ENCODE peak calls at places on chromosomes 7 and 10, in nine cellular contexts. A, O, D, E, K, Y, H, Q and L are unnamed samples. For H3K9me3 and H3K4me1, the result is how much of the 10 kb centered on the place peaks cover.

GRCh38 chr7:5360971-5361370 is 62.7 kb downstream of the TNRC18 start:
- DNase-seq in A (no peak), O (no peak), D (no peak), E (no peak), K (no peak), Y (no peak), H (no peak), Q (no peak), L (no peak)

GRCh38 chr7:70456729-70457128 is 675.2 kb upstream of the GALNT17 start:
- DNase-seq in A (no peak), O (no peak), D (no peak), E (no peak), K (no peak), Y (no peak), H (no peak), Q (no peak), L (no peak)

GRCh38 chr7:151086802-151087246 is 549 bp downstream of the AGAP3 start:
- DNase-seq in A (no peak), O (no peak), D (peak), E (no peak), K (no peak), Y (no peak), H (no peak), Q (no peak), L (no peak)

GRCh38 chr7:83339927-83340326 is 177.2 kb upstream of the PCLO start:
- DNase-seq in A (no peak), O (no peak), D (no peak), E (no peak), K (no peak), Y (no peak), H (no peak), Q (no peak), L (no peak)

GRCh38 chr7:435518-436366 is 83.9 kb downstream of the PDGFA start:
- DNase-seq in A (peak), O (no peak), D (peak), E (no peak), K (peak), Y (no peak), H (no peak), Q (no peak), L (no peak)

GRCh38 chr10:88640186-88640585 is 24.1 kb upstream of the LIPF start:
- DNase-seq in A (no peak), O (no peak), D (no peak), E (no peak), K (no peak), Y (no peak), H (no peak), Q (no peak), L (no peak)

GRCh38 chr7:47580175-47580701 is 1.7 kb downstream of the TNS3 start:
- DNase-seq in A (no peak), O (peak), D (peak), E (no peak), K (peak), Y (no peak), H (no peak), Q (no peak), L (no peak)

GRCh38 chr10:3126741-3127342 is 45.7 kb downstream of the PITRM1 start:
- DNase-seq in A (peak), O (peak), D (peak), E (no peak), K (no peak), Y (no peak), H (no peak), Q (no peak), L (no peak)

GRCh38 chr7:113371376-113372043 is 253.2 kb upstream of the SMIM30 start:
- DNase-seq in A (no peak), O (no peak), D (no peak), E (no peak), K (no peak), Y (no peak), H (no peak), Q (no peak), L (no peak)

GRCh38 chr10:63630928-63631685 is 109.9 kb downstream of the REEP3 start:
- DNase-seq in A (no peak), O (no peak), D (no peak), E (no peak), K (no peak), Y (no peak), H (no peak), Q (no peak), L (no peak)

GRCh38 chr7:7696458-7697119 is 21.8 kb downstream of the RPA3 start:
- DNase-seq in A (no peak), O (no peak), D (no peak), E (peak), K (no peak), Y (peak), H (no peak), Q (no peak), L (no peak)

GRCh38 chr10:96389785-96390184 is 31.0 kb upstream of the OPALIN start:
- DNase-seq in A (no peak), O (no peak), D (no peak), E (no peak), K (no peak), Y (no peak), H (no peak), Q (no peak), L (no peak)

GRCh38 chr7:155166673-155167370 is 96.7 kb downstream of the HTR5A start:
- DNase-seq in A (peak), O (no peak), D (peak), E (peak), K (no peak), Y (peak), H (peak), Q (no peak), L (no peak)

GRCh38 chr10:43211030-43211429 is 55.8 kb downstream of the RASGEF1A start:
- DNase-seq in A (peak), O (no peak), D (no peak), E (no peak), K (no peak), Y (no peak), H (peak), Q (no peak), L (no peak)

GRCh38 chr10:96124230-96125141 is 5.6 kb upstream of the ZNF518A start:
- DNase-seq in A (no peak), O (peak), D (peak), E (peak), K (peak), Y (peak), H (peak), Q (no peak), L (no peak)

GRCh38 chr7:19144661-19145428 is at the start of gene FERD3L:
- DNase-seq in A (peak), O (no peak), D (no peak), E (no peak), K (no peak), Y (no peak), H (no peak), Q (no peak), L (no peak)

GRCh38 chr10:27743736-27744477 is 1.7 kb downstream of the MKX start:
- DNase-seq in A (peak), O (no peak), D (peak), E (no peak), K (no peak), Y (no peak), H (no peak), Q (no peak), L (no peak)

GRCh38 chr7:2478387-2478760 is 2.2 kb upstream of the GRIFIN start:
- DNase-seq in A (peak), O (peak), D (peak), E (no peak), K (peak), Y (no peak), H (no peak), Q (no peak), L (no peak)

GRCh38 chr10:3014968-3015367 is 52.4 kb upstream of the PFKP start:
- DNase-seq in A (no peak), O (no peak), D (peak), E (no peak), K (no peak), Y (no peak), H (no peak), Q (no peak), L (no peak)

GRCh38 chr7:74064696-74065095 is 18.9 kb upstream of the LIMK1 start:
- DNase-seq in A (no peak), O (no peak), D (no peak), E (no peak), K (no peak), Y (no peak), H (no peak), Q (no peak), L (no peak)

GRCh38 chr10:80536361-80536835 is 1.3 kb upstream of the SH2D4B start:
- DNase-seq in A (no peak), O (no peak), D (no peak), E (no peak), K (no peak), Y (no peak), H (no peak), Q (no peak), L (no peak)

GRCh38 chr7:52100-52499 is 140.3 kb upstream of the FAM20C start:
- DNase-seq in A (no peak), O (peak), D (no peak), E (no peak), K (no peak), Y (no peak), H (no peak), Q (no peak), L (no peak)

GRCh38 chr10:83248232-83248631 is 891.1 kb upstream of the GHITM start:
- DNase-seq in A (no peak), O (no peak), D (no peak), E (no peak), K (no peak), Y (no peak), H (no peak), Q (no peak), L (no peak)
- H3K9me3 ChIP-seq in A (under half), O (under half), D (under half), E (under half), K (under half), Y (under half), H (under half), Q (under half), L (under half)

GRCh38 chr7:41035788-41036187 is 667.1 kb downstream of the INHBA start:
- DNase-seq in A (no peak), O (no peak), D (no peak), E (no peak), K (no peak), Y (no peak), H (no peak), Q (no peak), L (no peak)

GRCh38 chr7:41033526-41033925 is 669.4 kb downstream of the INHBA start:
- DNase-seq in A (no peak), O (no peak), D (no peak), E (no peak), K (no peak), Y (no peak), H (no peak), Q (no peak), L (no peak)

GRCh38 chr7:41039386-41040315 is 663.2 kb downstream of the INHBA start:
- DNase-seq in A (no peak), O (no peak), D (no peak), E (no peak), K (no peak), Y (no peak), H (no peak), Q (no peak), L (peak)

DNA sequence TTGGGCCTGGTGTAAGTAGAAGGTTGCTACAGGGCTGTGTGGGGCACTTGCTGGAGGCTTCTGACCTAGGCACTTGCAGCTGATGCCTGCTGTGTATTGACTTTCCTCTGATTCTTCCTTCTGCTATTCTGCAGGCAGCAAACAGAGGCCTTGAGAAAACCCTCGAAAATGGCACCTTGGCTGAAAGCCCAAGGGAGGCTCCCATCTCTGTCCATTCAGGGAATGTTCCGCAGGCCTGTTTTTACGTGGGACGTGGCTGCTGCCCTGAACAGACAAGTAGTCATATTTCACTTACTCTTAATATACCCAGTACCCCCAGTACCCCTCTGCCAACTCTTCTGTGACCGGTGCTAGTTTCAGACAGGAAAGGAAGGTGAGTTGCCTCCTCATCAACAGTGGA is 664.7 kb downstream of the INHBA start:
- DNase-seq in A (no peak), O (no peak), D (no peak), E (no peak), K (no peak), Y (no peak), H (no peak), Q (no peak), L (no peak)
- H3K4me1 ChIP-seq in A (under half), O (under half), D (under half), E (under half), K (under half), Y (under half), H (under half), Q (under half), L (under half)

DNA sequence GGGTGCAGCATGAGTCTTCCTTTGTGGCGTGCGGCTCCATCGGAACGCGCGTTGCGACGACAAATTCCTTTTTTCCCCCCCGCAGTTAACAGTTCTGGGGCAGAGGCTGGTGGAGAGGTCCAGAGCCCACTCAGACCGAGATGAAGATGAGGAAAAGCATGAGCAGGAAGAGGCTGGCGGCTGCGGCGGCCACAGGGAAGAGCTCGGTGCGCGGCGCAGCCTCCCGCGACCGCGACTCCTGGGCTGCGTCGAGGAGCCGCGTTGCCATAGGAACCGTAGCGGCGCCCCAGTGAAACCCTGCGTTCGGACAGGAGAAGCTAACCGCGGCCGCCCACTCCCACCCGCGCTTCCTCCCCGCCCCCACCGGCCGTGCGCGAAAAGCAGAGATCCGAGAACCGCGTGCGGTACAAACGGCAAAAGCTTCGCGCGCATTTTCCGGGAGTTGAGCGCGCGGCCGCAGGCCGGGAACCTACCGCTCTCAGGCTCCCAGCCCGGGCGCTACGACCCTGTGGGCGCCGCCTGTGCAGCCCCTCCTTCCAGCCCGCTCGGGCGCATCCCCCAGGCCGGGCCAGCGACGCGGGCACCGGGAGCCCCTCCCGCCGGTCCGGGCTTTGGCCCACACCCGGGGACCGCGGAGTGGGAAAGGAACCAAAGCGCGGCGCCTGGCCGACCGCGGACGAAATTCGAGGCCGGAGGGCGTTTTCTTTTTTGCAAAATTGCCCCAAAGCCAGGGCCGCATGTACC is 130.7 kb downstream of the SPAG6 start:
- DNase-seq in A (no peak), O (no peak), D (peak), E (no peak), K (no peak), Y (no peak), H (no peak), Q (no peak), L (no peak)
- TF ChIP-seq POLR2AphosphoS5 in A (no peak), O (no peak), D (no peak), E (no peak), K (no peak), Y (no peak), H (no peak), Q (no peak), L (peak)

DNA sequence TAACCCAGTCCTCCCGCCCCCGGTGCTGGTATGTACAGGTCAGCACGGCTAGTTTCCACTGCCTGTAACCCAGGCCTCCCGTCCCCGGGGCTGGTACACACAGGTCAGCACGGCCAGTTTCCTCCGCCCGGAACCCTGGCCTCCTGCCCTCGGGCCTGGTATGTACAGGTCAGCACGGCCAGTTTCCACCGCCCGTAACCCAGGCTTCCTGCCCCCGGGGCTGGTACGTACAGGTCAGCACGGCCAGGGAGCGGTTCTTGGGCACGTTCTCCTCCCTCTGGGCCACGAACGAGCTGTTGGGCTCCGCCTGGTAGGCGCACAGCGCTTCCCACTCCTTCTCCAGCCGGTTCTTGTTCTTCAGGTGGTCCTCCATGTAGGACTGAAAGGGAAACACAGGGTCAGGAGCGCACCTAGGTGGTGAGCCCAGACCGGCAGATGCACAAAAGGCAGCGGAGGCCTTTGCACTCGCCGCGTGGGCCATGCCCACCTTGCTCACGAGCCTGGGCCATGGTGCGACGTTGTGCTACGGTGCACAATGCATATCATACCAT is 284.4 kb downstream of the DNAJB6 start:
- DNase-seq in A (peak), O (no peak), D (no peak), E (no peak), K (no peak), Y (no peak), H (no peak), Q (no peak), L (no peak)
- H3K9me3 ChIP-seq in A (under half), O (under half), D (under half), E (under half), K (under half), Y (under half), H (under half), Q (under half), L (under half)

GRCh38 chr7:106048621-106049020 is 63.5 kb downstream of the SYPL1 start:
- DNase-seq in A (no peak), O (no peak), D (no peak), E (no peak), K (no peak), Y (no peak), H (no peak), Q (no peak), L (no peak)

GRCh38 chr7:106049139-106049725 is 62.9 kb downstream of the SYPL1 start:
- DNase-seq in A (no peak), O (no peak), D (no peak), E (no peak), K (no peak), Y (no peak), H (no peak), Q (no peak), L (no peak)

GRCh38 chr7:106052681-106053080 is 59.4 kb downstream of the SYPL1 start:
- DNase-seq in A (no peak), O (no peak), D (no peak), E (no peak), K (no peak), Y (no peak), H (no peak), Q (no peak), L (no peak)

GRCh38 chr7:106050002-106050742 is 61.9 kb downstream of the SYPL1 start:
- DNase-seq in A (peak), O (no peak), D (no peak), E (no peak), K (no peak), Y (no peak), H (peak), Q (no peak), L (no peak)

GRCh38 chr7:106050743-106051110 is 61.4 kb downstream of the SYPL1 start:
- DNase-seq in A (no peak), O (no peak), D (no peak), E (no peak), K (no peak), Y (no peak), H (no peak), Q (no peak), L (no peak)
- H3K4me1 ChIP-seq in A (under half), O (under half), D (under half), E (under half), K (under half), Y (under half), H (under half), Q (under half), L (under half)

DNA sequence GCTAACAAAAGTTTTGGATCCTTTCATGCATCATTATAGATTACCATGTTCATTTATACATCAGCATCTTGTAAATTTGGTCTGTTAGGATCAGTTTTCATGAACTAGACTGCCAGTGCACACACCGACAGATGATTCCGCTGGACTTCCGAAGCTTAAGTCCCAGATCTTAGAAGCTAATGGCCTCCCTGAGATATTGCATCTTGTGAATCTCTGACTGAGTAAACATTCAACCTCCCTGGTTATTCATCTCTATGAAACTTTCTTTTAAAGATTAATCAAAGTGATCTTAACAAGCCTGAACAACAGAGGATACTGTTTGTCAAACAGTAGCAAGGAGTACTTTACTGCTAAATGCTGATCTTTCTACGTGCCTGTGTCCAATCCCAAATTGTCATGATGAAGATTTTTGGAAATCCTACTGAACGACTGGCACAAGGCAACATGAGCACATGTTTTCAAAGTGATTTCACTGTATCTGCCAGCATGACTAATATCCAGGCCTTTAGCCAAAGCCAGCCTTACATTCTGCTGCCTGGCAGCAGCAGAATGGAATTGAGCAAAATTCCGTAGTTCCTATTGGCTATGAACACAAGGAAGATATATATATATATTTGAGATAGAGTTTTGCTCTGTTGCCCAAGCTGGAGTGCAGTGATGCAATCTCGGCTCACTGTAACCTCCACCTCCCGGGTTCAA is 91.3 kb upstream of the ANK3 start:
- DNase-seq in A (no peak), O (peak), D (no peak), E (peak), K (peak), Y (peak), H (no peak), Q (no peak), L (no peak)
- TF ChIP-seq POLR2AphosphoS5 in A (peak), O (no peak), D (no peak), E (no peak), K (no peak), Y (no peak), H (no peak), Q (no peak), L (peak)